ENCODE peak calls at places on chromosomes 5 and 9, in four cellular contexts. Y, J, S and O are unnamed samples.

GRCh38 chr5:16456103-16456832 is 9.3 kb downstream of the ZNF622 start:
- DNase-seq in S (peak), J (no peak), Y (no peak), O (peak)

GRCh38 chr5:60455589-60455988 is 244.4 kb downstream of the DEPDC1B start:
- DNase-seq in J (no peak), Y (no peak), S (no peak), O (peak)

GRCh38 chr5:153543288-153543687 is 52.8 kb downstream of the GRIA1 start:
- DNase-seq in J (no peak), Y (no peak), S (no peak), O (no peak)

GRCh38 chr5:93601053-93601429 is 18.0 kb downstream of the NR2F1 start:
- DNase-seq in Y (no peak), S (peak), J (no peak), O (no peak)

GRCh38 chr9:138022756-138023393 is 145.3 kb downstream of the CACNA1B start:
- DNase-seq in S (no peak), Y (no peak), J (no peak), O (no peak)

GRCh38 chr9:38374847-38375571 is 17.5 kb upstream of the ALDH1B1 start:
- DNase-seq in S (no peak), Y (no peak), J (no peak), O (peak)

GRCh38 chr5:180830253-180831138 is 27.9 kb upstream of the MGAT1 start:
- DNase-seq in S (peak), Y (no peak), J (no peak), O (no peak)

GRCh38 chr5:16502866-16503265 is 37.3 kb upstream of the ZNF622 start:
- DNase-seq in Y (no peak), J (no peak), S (no peak), O (no peak)

GRCh38 chr9:137276757-137277328 is 683 bp upstream of the TOR4A start:
- DNase-seq in Y (no peak), S (no peak), J (no peak), O (peak)

GRCh38 chr5:8958602-8959001 is 587.3 kb downstream of the SEMA5A start:
- DNase-seq in S (no peak), Y (no peak), J (no peak), O (no peak)

GRCh38 chr5:12668564-12668963 is 764.3 kb upstream of the CTNND2 start:
- DNase-seq in Y (no peak), J (no peak), S (no peak), O (no peak)

GRCh38 chr5:132753135-132753987 is 6.1 kb downstream of the CCNI2 start:
- DNase-seq in S (peak), Y (no peak), J (no peak), O (peak)

GRCh38 chr9:88998911-88999310 is 7.6 kb downstream of the S1PR3 start:
- DNase-seq in J (no peak), Y (no peak), S (no peak), O (no peak)

GRCh38 chr9:34515959-34516358 is 6.8 kb downstream of the ENHO start:
- DNase-seq in Y (no peak), S (no peak), J (no peak), O (no peak)

GRCh38 chr5:9473624-9474023 is 72.3 kb downstream of the SEMA5A start:
- DNase-seq in S (no peak), J (no peak), Y (no peak), O (no peak)

GRCh38 chr9:78054180-78054579 is 22.6 kb upstream of the GNAQ start:
- DNase-seq in S (no peak), Y (no peak), J (no peak), O (no peak)

GRCh38 chr9:127313042-127313560 is 48.5 kb downstream of the GARNL3 start:
- DNase-seq in J (no peak), Y (no peak), S (no peak), O (no peak)

GRCh38 chr5:128284236-128284635 is 200.7 kb downstream of the SLC12A2 start:
- DNase-seq in J (no peak), Y (no peak), S (no peak), O (no peak)

GRCh38 chr5:42542106-42542505 is 118.9 kb downstream of the GHR start:
- DNase-seq in J (no peak), Y (no peak), S (no peak), O (no peak)

GRCh38 chr9:91817493-91818225 is 132.4 kb downstream of the ROR2 start:
- DNase-seq in J (no peak), S (no peak), Y (no peak), O (no peak)

GRCh38 chr5:2556375-2556966 is 195.0 kb downstream of the IRX2 start:
- DNase-seq in Y (no peak), S (no peak), J (no peak), O (no peak)

GRCh38 chr5:113447651-113448050 is 12.9 kb upstream of the TSSK1B start:
- DNase-seq in S (peak), J (no peak), Y (no peak), O (peak)

GRCh38 chr5:179608131-179608581 is 15.3 kb downstream of the HNRNPH1 start:
- DNase-seq in Y (no peak), J (no peak), S (no peak), O (no peak)

GRCh38 chr5:5523066-5523505 is 100.6 kb downstream of the ICE1 start:
- DNase-seq in Y (peak), J (no peak), S (no peak), O (peak)

DNA sequence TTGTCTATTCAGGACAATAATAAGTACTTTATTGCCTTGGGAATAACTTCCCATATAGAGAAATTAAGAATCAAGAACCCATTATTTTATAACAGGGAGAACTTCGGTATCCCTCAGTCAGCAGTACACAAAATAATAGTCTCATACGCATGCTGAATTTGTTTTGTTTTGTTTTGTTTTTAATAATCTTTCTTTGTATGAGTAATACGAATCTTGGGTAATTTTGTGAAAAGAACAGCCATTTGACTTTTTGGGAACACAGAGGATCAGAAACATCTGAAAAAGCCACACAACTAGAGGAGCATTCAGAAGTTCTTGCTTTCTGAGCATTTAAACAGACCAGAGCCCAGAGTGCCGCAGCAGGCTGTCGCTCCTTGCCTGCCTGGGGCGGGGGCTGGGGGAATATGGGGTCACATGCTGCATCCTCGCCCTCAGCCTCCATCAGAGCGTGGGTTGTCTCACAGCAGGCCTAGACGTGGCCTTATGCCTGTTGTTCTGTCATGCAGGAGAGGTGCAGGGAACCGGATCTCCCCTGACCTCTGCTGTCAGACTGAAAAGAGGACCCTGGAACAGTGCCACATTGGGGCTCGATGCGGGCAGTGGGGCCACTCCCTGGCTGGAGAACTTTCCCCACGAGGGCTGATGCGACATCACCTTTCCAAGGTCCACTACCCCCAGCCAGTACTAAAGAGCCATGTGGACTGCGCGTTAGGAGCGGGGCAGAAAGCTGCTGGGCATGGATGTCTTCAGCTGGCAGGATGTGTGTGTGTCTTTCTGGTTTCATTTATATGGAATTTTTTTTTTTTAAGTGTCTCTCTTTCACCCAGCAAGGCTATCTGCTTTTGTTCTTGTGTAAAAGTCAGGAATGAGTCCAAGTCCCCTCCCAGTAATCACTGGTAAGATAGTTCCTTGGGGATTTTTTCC is 133.4 kb upstream of the OTULINL start:
- DNase-seq in S (peak), Y (peak), J (no peak), O (no peak)
- TF ChIP-seq TCF12 in S (peak), Y (no peak), J (no peak), O (no peak)

GRCh38 chr5:1506242-1507015 is 17.3 kb downstream of the LPCAT1 start:
- DNase-seq in J (no peak), Y (no peak), S (no peak), O (no peak)
- TF ChIP-seq TCF12 in J (no peak), Y (no peak), S (no peak), O (no peak)

DNA sequence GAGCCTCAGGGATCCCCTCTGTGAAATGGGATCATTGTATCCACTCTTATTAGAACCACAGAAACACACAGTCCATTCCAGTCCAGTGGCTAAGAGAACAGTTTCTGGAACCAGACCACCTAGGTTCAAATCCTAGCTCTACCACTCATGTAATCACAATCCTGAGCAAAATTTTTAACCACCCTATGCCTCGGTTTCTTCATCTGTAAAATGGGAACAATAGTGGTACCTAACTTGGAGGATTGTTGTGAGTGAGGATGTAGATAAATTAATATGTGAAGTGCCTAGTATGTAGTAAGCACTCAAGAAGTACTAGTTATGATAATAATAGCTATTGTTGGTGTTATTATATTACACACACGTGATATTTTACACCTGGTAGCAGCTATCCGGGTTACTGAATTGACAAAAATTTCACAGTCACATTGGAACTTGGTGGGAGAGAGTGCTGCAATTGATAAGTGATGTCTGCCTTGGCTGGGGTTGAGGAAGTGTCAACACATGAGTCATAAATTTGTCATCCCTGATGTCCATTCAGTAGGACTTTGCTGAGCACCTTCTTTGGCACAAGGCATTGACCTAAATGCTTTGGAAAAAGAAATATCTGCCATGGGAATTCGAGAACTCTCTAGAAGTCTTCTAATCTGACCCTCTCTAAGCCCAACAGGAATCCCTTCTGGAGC is 68.4 kb downstream of the COL27A1 start:
- DNase-seq in S (no peak), J (no peak), Y (no peak), O (peak)
- TF ChIP-seq TCF12 in S (peak), J (no peak), Y (no peak), O (no peak)

GRCh38 chr9:93595861-93596365 is 19.5 kb downstream of the PHF2 start:
- DNase-seq in Y (no peak), J (no peak), S (no peak), O (no peak)
- TF ChIP-seq TCF12 in Y (no peak), J (no peak), S (no peak), O (no peak)

GRCh38 chr9:110427497-110428104 is 89.9 kb upstream of the TXNDC8 start:
- DNase-seq in J (peak), Y (no peak), S (peak), O (peak)
- TF ChIP-seq TCF12 in J (peak), Y (no peak), S (no peak), O (no peak)

GRCh38 chr5:171980729-171981128 is 25.7 kb downstream of the FBXW11 start:
- DNase-seq in S (no peak), Y (no peak), J (peak), O (no peak)

GRCh38 chr5:171989276-171989675 is 17.2 kb downstream of the FBXW11 start:
- DNase-seq in S (no peak), J (no peak), Y (peak), O (no peak)

GRCh38 chr5:171986772-171987171 is 19.7 kb downstream of the FBXW11 start:
- DNase-seq in S (no peak), Y (no peak), J (no peak), O (no peak)

GRCh38 chr5:171981847-171982246 is 24.6 kb downstream of the FBXW11 start:
- DNase-seq in S (no peak), J (no peak), Y (no peak), O (no peak)

GRCh38 chr5:171984748-171985419 is 21.6 kb downstream of the FBXW11 start:
- DNase-seq in S (peak), J (no peak), Y (no peak), O (no peak)
- TF ChIP-seq TCF12 in S (peak), J (no peak), Y (peak), O (no peak)

DNA sequence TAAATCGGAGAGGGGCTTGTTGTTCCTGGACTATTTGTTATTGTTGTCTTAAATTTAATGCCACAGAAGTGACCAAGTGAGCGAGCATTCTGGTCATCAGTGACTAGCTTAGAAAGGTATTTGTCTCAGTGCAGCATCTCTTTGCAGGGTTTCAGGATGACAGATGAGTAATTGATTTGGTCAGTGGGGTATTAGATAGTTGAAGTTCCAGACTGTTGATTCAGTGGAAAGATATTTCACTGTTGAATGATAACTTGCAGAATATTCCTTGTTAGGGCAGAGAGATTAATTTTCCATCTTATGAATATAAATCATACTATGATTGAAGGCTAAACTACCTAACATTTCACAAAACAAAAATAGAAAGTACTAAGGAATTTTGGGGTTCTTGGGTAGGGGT is 122.4 kb downstream of the TRIO start:
- DNase-seq in S (no peak), Y (no peak), J (no peak), O (peak)
- TF ChIP-seq TCF12 in S (peak), Y (no peak), J (no peak), O (no peak)

GRCh38 chr5:138724470-138725146 is 28.6 kb upstream of the CTNNA1 start:
- DNase-seq in S (no peak), J (no peak), Y (no peak), O (no peak)

GRCh38 chr5:138725153-138725884 is 27.9 kb upstream of the CTNNA1 start:
- DNase-seq in J (peak), Y (no peak), S (peak), O (peak)

GRCh38 chr5:138722518-138722917 is 30.7 kb upstream of the CTNNA1 start:
- DNase-seq in S (no peak), Y (no peak), J (no peak), O (no peak)

GRCh38 chr5:138726848-138727247 is 26.4 kb upstream of the CTNNA1 start:
- DNase-seq in Y (no peak), J (no peak), S (no peak), O (no peak)

DNA sequence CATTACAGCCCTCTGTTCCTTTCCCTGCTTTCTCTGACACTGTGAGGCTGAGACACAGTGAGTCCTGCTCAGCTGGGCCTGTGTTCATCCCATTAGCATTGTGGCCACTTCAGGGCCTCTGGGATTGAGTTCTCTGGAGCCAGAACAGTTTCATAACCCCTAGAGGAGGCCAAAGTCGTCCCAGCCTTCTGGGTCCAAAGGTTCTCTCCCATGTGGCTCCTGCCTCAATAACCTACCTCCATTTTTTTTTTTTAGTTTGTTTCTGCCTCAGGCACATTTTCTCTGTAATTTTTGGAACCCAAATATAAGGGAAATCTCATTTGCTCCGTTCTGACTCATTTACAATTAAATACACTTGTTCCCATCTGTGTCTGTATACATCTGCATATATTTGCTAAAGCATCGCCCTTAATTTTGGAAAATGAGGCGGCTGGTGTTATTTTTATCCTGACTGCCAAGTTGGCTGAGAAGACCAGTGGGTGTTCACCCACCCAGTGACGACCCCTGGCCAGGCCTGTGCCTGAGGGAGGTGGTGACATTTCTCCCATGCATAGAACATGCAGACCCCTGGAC is 27.3 kb upstream of the CTNNA1 start:
- DNase-seq in Y (no peak), S (no peak), J (no peak), O (peak)
- TF ChIP-seq TCF12 in Y (no peak), S (no peak), J (no peak), O (no peak)

GRCh38 chr5:157971466-157972324 is 112.8 kb upstream of the CLINT1 start:
- DNase-seq in Y (no peak), J (no peak), S (no peak), O (no peak)
- TF ChIP-seq TCF12 in Y (no peak), J (peak), S (no peak), O (no peak)

GRCh38 chr5:32990593-32991415 is 279.7 kb downstream of the NPR3 start:
- DNase-seq in S (no peak), J (no peak), Y (no peak), O (no peak)

GRCh38 chr5:32981061-32981460 is 269.9 kb downstream of the NPR3 start:
- DNase-seq in S (no peak), J (no peak), Y (no peak), O (no peak)

GRCh38 chr5:32989815-32990214 is 278.7 kb downstream of the NPR3 start:
- DNase-seq in S (no peak), Y (no peak), J (no peak), O (no peak)

DNA sequence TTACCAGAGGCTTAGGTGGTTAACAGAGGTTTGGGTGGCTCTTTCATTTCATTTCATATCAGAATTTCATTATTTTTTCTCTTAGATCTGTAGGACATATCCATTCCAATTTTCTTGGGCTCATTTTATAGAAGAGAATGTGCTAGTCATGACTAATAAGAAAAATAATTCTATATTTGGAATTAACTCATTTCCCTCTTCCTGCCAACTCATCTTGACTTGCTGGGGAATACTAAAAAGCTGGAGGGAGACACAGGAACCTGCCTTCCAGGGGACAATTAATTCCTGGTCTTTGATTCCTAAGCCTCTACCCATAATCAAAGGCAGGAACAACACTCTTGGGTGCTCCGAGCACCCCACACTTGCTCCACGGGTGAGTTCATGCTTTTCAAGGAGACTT is 273.7 kb downstream of the NPR3 start:
- DNase-seq in J (no peak), Y (no peak), S (no peak), O (no peak)
- TF ChIP-seq TCF12 in J (no peak), Y (no peak), S (peak), O (no peak)